ENCODE peak calls at places on chromosome 9, in four cellular contexts. A is HepG2, P is K562, L is GM12878. G is an unnamed sample.

GRCh38 chr9:103707181-103707580 is 386.9 kb upstream of the SMC2 start:
- DNase-seq in A (no peak), P (no peak), L (no peak), G (no peak)

GRCh38 chr9:2307480-2307879 is 292.3 kb downstream of the SMARCA2 start:
- DNase-seq in A (no peak), P (no peak), L (no peak), G (no peak)

GRCh38 chr9:74771262-74771585 is 116.5 kb downstream of the TRPM6 start:
- DNase-seq in A (no peak), P (no peak), L (no peak), G (no peak)

GRCh38 chr9:107471562-107471961 is 18.0 kb downstream of the KLF4 start:
- DNase-seq in A (no peak), P (no peak), L (no peak), G (no peak)

GRCh38 chr9:89558948-89559347 is 45.9 kb upstream of the GADD45G start:
- DNase-seq in A (no peak), P (no peak), L (no peak), G (no peak)

GRCh38 chr9:99373912-99374311 is 151.8 kb downstream of the SEC61B start:
- DNase-seq in A (no peak), P (no peak), L (no peak), G (no peak)

GRCh38 chr9:124286292-124286931 is 28.7 kb downstream of the NEK6 start:
- DNase-seq in A (no peak), P (no peak), L (peak), G (no peak)

GRCh38 chr9:113509463-113509862 is 45.9 kb downstream of the RGS3 start:
- DNase-seq in A (no peak), P (no peak), L (no peak), G (no peak)

GRCh38 chr9:105447386-105447813 is 434 bp upstream of the FSD1L start:
- DNase-seq in A (no peak), P (no peak), L (no peak), G (no peak)

GRCh38 chr9:113879906-113880305 is 3.8 kb downstream of the ZNF618 start:
- DNase-seq in A (no peak), P (no peak), L (no peak), G (no peak)

GRCh38 chr9:1875921-1876448 is 139.2 kb upstream of the SMARCA2 start:
- DNase-seq in A (no peak), P (no peak), L (peak), G (no peak)

GRCh38 chr9:112790231-112790774 is 39.7 kb downstream of the SNX30 start:
- DNase-seq in A (no peak), P (no peak), L (no peak), G (no peak)

GRCh38 chr9:19156026-19156474 is 28.8 kb upstream of the PLIN2 start:
- DNase-seq in A (peak), P (no peak), L (no peak), G (no peak)

GRCh38 chr9:92704528-92704927 is 34.6 kb upstream of the IPPK start:
- DNase-seq in A (no peak), P (no peak), L (no peak), G (no peak)

GRCh38 chr9:36029765-36030528 is 6.8 kb upstream of the RECK start:
- DNase-seq in A (no peak), P (no peak), L (no peak), G (no peak)

GRCh38 chr9:84819446-84819845 is 149.9 kb downstream of the NTRK2 start:
- DNase-seq in A (no peak), P (peak), L (no peak), G (peak)

GRCh38 chr9:72635197-72635596 is 113.8 kb downstream of the TMC1 start:
- DNase-seq in A (no peak), P (no peak), L (peak), G (no peak)

GRCh38 chr9:1722404-1722803 is 292.7 kb upstream of the SMARCA2 start:
- DNase-seq in A (no peak), P (no peak), L (no peak), G (no peak)

GRCh38 chr9:16461231-16461840 is 409.1 kb downstream of the BNC2 start:
- DNase-seq in A (no peak), P (no peak), L (peak), G (no peak)

GRCh38 chr9:4349841-4350418 is 50.1 kb upstream of the GLIS3 start:
- DNase-seq in A (no peak), P (no peak), L (no peak), G (no peak)

GRCh38 chr9:102237094-102237493 is 498.6 kb upstream of the GRIN3A start:
- DNase-seq in A (no peak), P (no peak), L (no peak), G (no peak)

GRCh38 chr9:125506045-125506444 is 201.0 kb downstream of the MAPKAP1 start:
- DNase-seq in A (no peak), P (no peak), L (no peak), G (no peak)

GRCh38 chr9:115012476-115012875 is 82.1 kb upstream of the TNFSF8 start:
- DNase-seq in A (no peak), P (no peak), L (no peak), G (no peak)

GRCh38 chr9:99962685-99963261 is 56.3 kb downstream of the STX17 start:
- DNase-seq in A (no peak), P (no peak), L (peak), G (no peak)

GRCh38 chr9:136668983-136669790 is 6.5 kb downstream of the EGFL7 start:
- DNase-seq in A (no peak), P (peak), L (no peak), G (no peak)

GRCh38 chr9:18493361-18494015 is 19.5 kb downstream of the ADAMTSL1 start:
- DNase-seq in A (no peak), P (no peak), L (no peak), G (no peak)

GRCh38 chr9:26129216-26129615 is 451.0 kb upstream of the TUSC1 start:
- DNase-seq in A (no peak), P (no peak), L (no peak), G (no peak)

GRCh38 chr9:6525326-6526040 is 112.5 kb downstream of the UHRF2 start:
- DNase-seq in A (no peak), P (no peak), L (no peak), G (no peak)

GRCh38 chr9:130193531-130194405 is 21.6 kb downstream of the NCS1 start:
- DNase-seq in A (no peak), P (no peak), L (no peak), G (no peak)

GRCh38 chr9:117470455-117470854 is 55.6 kb upstream of the ASTN2 start:
- DNase-seq in A (no peak), P (no peak), L (no peak), G (no peak)

GRCh38 chr9:127316586-127317383 is 52.2 kb downstream of the GARNL3 start:
- DNase-seq in A (no peak), P (no peak), L (no peak), G (no peak)

GRCh38 chr9:114914139-114914538 is 16.3 kb downstream of the TNFSF8 start:
- DNase-seq in A (no peak), P (peak), L (no peak), G (no peak)

GRCh38 chr9:101706261-101706798 is 32.1 kb downstream of the GRIN3A start:
- DNase-seq in A (no peak), P (no peak), L (no peak), G (no peak)

GRCh38 chr9:135992486-135993408 is 31.6 kb upstream of the UBAC1 start:
- DNase-seq in A (peak), P (peak), L (no peak), G (peak)

GRCh38 chr9:122020398-122020797 is 72.7 kb downstream of the TTLL11 start:
- DNase-seq in A (no peak), P (no peak), L (no peak), G (no peak)

GRCh38 chr9:129386812-129387177 is 208.7 kb upstream of the IER5L start:
- DNase-seq in A (no peak), P (no peak), L (no peak), G (no peak)

GRCh38 chr9:37987467-37987981 is 81.5 kb downstream of the SHB start:
- DNase-seq in A (no peak), P (peak), L (no peak), G (no peak)
- TF ChIP-seq FOXK2 in A (no peak), P (no peak), L (no peak), G (no peak)

DNA sequence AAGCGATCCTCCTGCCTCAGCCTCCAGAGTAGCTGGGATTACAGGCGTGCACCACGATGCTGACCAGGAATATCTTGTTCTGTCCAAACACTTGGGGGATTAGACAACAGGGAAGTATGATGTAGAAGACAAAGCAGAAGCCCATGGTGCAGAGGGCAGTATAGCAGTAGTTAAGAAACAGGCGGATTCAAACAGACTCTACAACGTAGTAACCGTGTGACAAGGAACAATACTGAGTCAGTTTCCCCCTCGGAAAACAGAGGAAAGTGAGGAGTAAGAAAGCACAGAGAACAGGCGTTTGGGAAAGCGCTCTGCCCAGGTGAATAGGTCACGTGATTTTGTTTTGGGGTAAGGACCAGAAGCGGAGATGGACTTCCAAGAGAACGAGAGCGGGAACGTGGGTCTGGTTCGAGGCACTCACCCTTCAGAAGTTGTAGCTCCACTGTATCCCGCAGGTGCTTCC is 337 bp downstream of the TRUB2 start:
- DNase-seq in A (no peak), P (no peak), L (no peak), G (no peak)
- TF ChIP-seq FOXK2 in A (no peak), P (no peak), L (no peak), G (no peak)

DNA sequence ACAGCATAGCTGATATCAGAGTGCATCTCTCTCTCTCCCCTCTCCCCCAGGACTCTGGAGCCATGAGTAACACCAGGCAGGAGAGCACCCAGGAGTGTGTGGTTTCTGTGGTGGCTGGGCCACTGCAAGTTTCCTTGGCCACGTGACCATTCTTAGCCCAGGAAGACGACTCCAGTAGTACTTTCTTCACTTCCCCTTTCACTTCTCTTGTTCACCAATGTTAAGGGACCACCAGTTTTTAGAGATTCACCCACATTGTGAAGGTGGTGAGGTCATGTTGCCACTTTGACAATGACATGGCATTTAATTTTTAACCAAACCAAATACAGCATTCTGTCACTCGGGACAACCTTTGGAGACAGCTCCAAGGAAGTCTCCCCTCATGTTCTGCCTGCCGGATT is 17.9 kb upstream of the DAPK1 start:
- DNase-seq in A (peak), P (peak), L (peak), G (no peak)
- TF ChIP-seq FOXK2 in A (no peak), P (no peak), L (no peak), G (no peak)

GRCh38 chr9:123034881-123035465 is 1.5 kb downstream of the GPR21 start:
- DNase-seq in A (no peak), P (no peak), L (no peak), G (no peak)

GRCh38 chr9:123036886-123037540 is 3.5 kb downstream of the GPR21 start:
- DNase-seq in A (no peak), P (no peak), L (no peak), G (no peak)

GRCh38 chr9:123041498-123041897 is 8.0 kb downstream of the GPR21 start:
- DNase-seq in A (no peak), P (no peak), L (no peak), G (no peak)

GRCh38 chr9:123043081-123043939 is 9.8 kb downstream of the GPR21 start:
- DNase-seq in A (no peak), P (no peak), L (no peak), G (no peak)

DNA sequence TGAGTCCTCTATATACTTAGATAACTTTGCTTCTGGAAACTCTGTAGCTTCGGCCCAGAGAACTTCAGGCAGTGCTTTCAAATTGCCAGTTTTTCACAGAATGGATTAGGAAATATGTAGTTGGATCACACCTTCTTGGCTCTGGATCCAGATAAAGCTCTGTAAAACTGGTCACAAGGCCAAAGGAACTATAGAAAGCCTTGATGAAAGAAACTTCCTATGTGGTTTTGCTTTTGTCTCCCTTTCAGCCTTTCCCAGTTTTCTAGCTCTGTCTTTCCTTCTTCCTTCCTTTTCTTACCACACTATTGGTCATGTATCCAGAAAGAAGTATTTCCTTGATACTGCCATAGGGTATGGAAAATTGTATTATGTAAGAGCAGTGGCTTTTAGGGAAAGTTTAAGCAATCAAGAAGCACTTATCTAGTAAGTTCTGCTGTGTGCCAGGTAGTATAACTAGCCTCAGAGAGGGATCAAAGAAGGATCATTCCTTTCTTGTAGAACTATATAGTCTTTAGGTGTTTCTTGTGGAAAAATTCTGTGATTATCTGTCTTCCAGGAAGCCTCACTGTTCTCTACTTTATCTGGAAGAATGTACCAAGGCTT is 6.3 kb downstream of the GPR21 start:
- DNase-seq in A (no peak), P (no peak), L (no peak), G (no peak)
- TF ChIP-seq FOXK2 in A (no peak), P (no peak), L (no peak), G (no peak)

DNA sequence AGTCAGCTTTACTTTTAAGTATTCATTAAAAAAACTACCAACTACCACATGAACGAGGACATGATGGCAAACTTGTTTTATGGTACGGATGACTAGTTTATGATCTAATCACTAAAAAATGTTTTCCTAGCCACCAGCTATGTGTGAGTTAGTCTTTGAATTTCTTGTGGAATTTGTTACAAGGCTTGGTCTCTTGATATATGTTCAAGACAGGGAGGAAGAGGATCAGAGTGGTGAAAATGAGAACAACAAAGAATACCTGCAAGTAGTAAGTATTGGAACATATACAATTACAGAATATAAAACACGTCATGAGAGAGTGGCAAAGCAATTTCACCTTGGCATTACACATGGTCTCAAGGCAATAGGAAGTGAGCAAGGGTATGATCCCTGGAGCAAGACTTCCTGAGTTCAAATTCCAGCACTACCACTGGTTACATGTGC is 548.6 kb upstream of the TLE4 start:
- DNase-seq in A (no peak), P (no peak), L (no peak), G (no peak)
- TF ChIP-seq FOXK2 in A (no peak), P (no peak), L (no peak), G (no peak)

GRCh38 chr9:134069536-134070399 is 1.9 kb upstream of the BRD3 start:
- DNase-seq in A (no peak), P (no peak), L (no peak), G (no peak)
- TF ChIP-seq FOXK2 in A (no peak), P (no peak), L (no peak), G (no peak)